ENCODE peak calls at places on chromosomes 13 and 19, in eight cellular contexts. W is small intestine; I is body of pancreas; N is transverse colon; A is uterus; Z is stomach; F is ovary; B is effector memory CD4-positive, alpha-beta T cell. E is an unnamed sample.
A peak's percentile ranks its signal among the peaks of the same experiment; 100 is the strongest.

GRCh38 chr19:1807695-1808394 is 4.2 kb downstream of the ATP8B3 start:
- DNase-seq in B (no peak), I (no peak), W (no peak), A (no peak), N (no peak), F (no peak), Z (no peak), E (no peak)

GRCh38 chr19:2254052-2254872 is 2.0 kb downstream of the JSRP1 start:
- DNase-seq in Z (no peak), A (no peak), F (no peak), N (no peak), B (no peak), I (no peak), W (no peak), E (no peak)

GRCh38 chr13:96285729-96286128 is 195.8 kb downstream of the HS6ST3 start:
- DNase-seq in I (no peak), N (no peak), W (no peak), F (no peak), B (no peak), A (no peak), Z (no peak), E (no peak)

GRCh38 chr19:57212109-57212508 is 18.7 kb upstream of the AURKC start:
- DNase-seq in W (no peak), B (no peak), F (no peak), N (no peak), I (no peak), A (no peak), Z (no peak), E (no peak)

GRCh38 chr19:53809518-53810186 is 14.5 kb downstream of the NLRP12 start:
- DNase-seq in A (no peak), W (no peak), Z (no peak), F (no peak), B (no peak), N (no peak), I (no peak), E (no peak)

GRCh38 chr13:46170268-46170667 is 11.7 kb downstream of the LCP1 start:
- DNase-seq in I (peak; percentile 32), A (no peak), W (no peak), F (no peak), B (no peak), N (no peak), Z (peak; percentile 44), E (no peak)

GRCh38 chr13:76398426-76398825 is 487.8 kb downstream of the KCTD12 start:
- DNase-seq in A (no peak), F (no peak), N (no peak), B (no peak), W (no peak), I (no peak), Z (no peak), E (no peak)

GRCh38 chr13:23735329-23735728 is 153.9 kb downstream of the MIPEP start:
- DNase-seq in Z (no peak), W (no peak), F (no peak), N (no peak), A (no peak), B (no peak), I (no peak), E (no peak)

GRCh38 chr19:11286312-11286974 is 9.5 kb upstream of the TSPAN16 start:
- DNase-seq in I (no peak), B (no peak), N (no peak), W (no peak), A (no peak), F (no peak), Z (no peak), E (no peak)

GRCh38 chr13:49311816-49312215 is 64.1 kb downstream of the CDADC1 start:
- DNase-seq in A (no peak), Z (no peak), N (no peak), I (no peak), B (no peak), F (no peak), W (no peak), E (no peak)

GRCh38 chr13:26486550-26486949 is 70.9 kb upstream of the WASF3 start:
- DNase-seq in W (no peak), N (no peak), I (no peak), A (peak; percentile 53), F (no peak), Z (no peak), B (no peak), E (no peak)

GRCh38 chr19:10552596-10553053 is 8.9 kb downstream of the ATG4D start:
- DNase-seq in B (no peak), Z (no peak), A (no peak), W (peak; percentile 77), F (no peak), I (no peak), N (no peak), E (peak; percentile 30)

GRCh38 chr19:44626067-44626624 is 12.8 kb downstream of the IGSF23 start:
- DNase-seq in N (no peak), F (no peak), W (peak; percentile 17), B (no peak), A (no peak), I (peak; percentile 79), Z (no peak), E (no peak)

GRCh38 chr13:110841846-110842245 is 73.0 kb downstream of the ANKRD10 start:
- DNase-seq in N (no peak), F (no peak), W (no peak), I (no peak), B (no peak), Z (no peak), A (no peak), E (no peak)

GRCh38 chr13:39327080-39327479 is 275.9 kb downstream of the LHFPL6 start:
- DNase-seq in W (no peak), F (no peak), A (no peak), B (no peak), N (no peak), I (no peak), Z (no peak), E (no peak)

GRCh38 chr19:58573658-58574164 is 576 bp upstream of the MZF1 start:
- DNase-seq in I (no peak), A (no peak), F (no peak), W (no peak), N (no peak), B (no peak), Z (no peak), E (no peak)

GRCh38 chr19:51023946-51024345 is 2.5 kb downstream of the KLK11 start:
- DNase-seq in N (no peak), W (no peak), A (no peak), I (no peak), Z (no peak), F (no peak), B (no peak), E (no peak)

GRCh38 chr13:59483441-59484116 is 680.1 kb downstream of the DIAPH3 start:
- DNase-seq in A (no peak), F (no peak), N (no peak), W (no peak), I (no peak), Z (no peak), B (no peak), E (no peak)

GRCh38 chr19:46984077-46985010 is 35.3 kb upstream of the NPAS1 start:
- DNase-seq in Z (no peak), N (no peak), B (no peak), W (no peak), F (no peak), I (peak; percentile 49), A (peak; percentile 34), E (no peak)

GRCh38 chr13:39417643-39418042 is 185.3 kb downstream of the LHFPL6 start:
- DNase-seq in F (no peak), I (no peak), B (no peak), Z (no peak), N (no peak), A (no peak), W (no peak), E (no peak)

GRCh38 chr19:55160128-55160985 is 2.8 kb upstream of the TNNI3 start:
- DNase-seq in W (peak; percentile 89), A (peak; percentile 59), B (peak; percentile 72), F (peak; percentile 62), I (peak; percentile 84), Z (peak; percentile 93), N (peak; percentile 91), E (peak; percentile 92)

GRCh38 chr13:23578411-23579071 is 8.3 kb downstream of the TNFRSF19 start:
- DNase-seq in I (peak; percentile 83), B (peak; percentile 36), W (peak; percentile 58), Z (peak; percentile 79), A (peak; percentile 74), N (peak; percentile 75), F (peak; percentile 74), E (peak; percentile 80)

GRCh38 chr19:58474291-58474996 is 1.7 kb upstream of the ZNF446 start:
- DNase-seq in A (no peak), F (no peak), B (no peak), Z (no peak), W (no peak), I (no peak), N (no peak), E (no peak)

GRCh38 chr13:21753117-21753729 is 82.3 kb downstream of the FGF9 start:
- DNase-seq in Z (no peak), W (no peak), N (no peak), F (no peak), A (no peak), B (no peak), I (no peak), E (no peak)
- H3K4me3 ChIP-seq in Z (no peak overlapping the region), W (no peak overlapping the region), N (no peak overlapping the region), F (no peak overlapping the region), A (no peak overlapping the region), B (no peak overlapping the region), I (no peak overlapping the region), E (no peak overlapping the region)

DNA sequence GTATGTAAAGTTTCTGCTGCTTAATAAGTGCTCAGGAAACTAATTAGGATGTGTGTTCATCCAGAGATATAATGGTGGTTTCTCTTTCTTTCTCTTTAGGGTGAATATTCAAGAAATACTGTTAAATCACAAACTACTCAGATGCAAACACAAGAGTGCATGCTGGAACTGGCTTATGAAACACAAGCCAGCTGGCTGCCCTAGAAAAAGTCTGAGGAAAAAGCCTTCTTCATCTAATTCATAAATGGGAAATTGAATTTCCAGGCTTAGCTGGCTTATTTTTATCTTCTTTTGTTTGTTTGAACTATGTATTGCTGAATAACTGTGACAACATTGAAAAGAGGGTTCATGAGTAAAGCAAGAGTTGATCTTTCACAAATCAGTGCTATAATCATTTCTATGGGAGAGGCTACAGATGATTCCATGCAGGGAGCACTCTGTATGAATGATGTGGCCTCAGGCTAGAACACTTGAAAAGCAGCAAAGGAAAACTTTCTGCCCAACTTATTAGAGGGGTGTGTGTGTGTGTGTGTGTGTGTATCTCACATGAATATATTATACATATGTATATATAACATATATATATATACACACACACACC is 69.8 kb upstream of the SCEL start:
- DNase-seq in A (no peak), I (no peak), N (no peak), F (no peak), Z (no peak), B (no peak), W (no peak), E (no peak)
- H3K4me3 ChIP-seq in A (no peak overlapping the region), I (no peak overlapping the region), N (no peak overlapping the region), F (no peak overlapping the region), Z (no peak overlapping the region), B (no peak overlapping the region), W (no peak overlapping the region), E (no peak overlapping the region)

DNA sequence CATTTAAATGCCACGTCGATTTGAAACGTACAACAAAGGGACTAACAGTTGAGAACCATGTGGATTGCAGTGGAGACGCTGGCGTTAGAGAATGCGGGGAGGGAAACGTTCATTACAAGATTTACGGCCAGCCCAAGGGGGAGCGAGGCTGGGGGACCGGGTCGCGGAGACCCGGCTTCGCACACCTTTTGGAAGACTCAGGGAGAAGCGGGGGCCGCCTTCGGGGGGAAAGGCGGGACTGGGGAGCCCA is 20.8 kb upstream of the OR10H1 start:
- DNase-seq in W (no peak), B (no peak), I (no peak), F (no peak), A (no peak), N (no peak), Z (no peak), E (no peak)
- H3K4me3 ChIP-seq in W (peak overlapping the region; percentile 86), B (peak overlapping the region; percentile 79), I (peak overlapping the region; percentile 67), F (peak overlapping the region; percentile 76), A (peak overlapping the region; percentile 91), N (peak overlapping the region; percentile 87), Z (peak overlapping the region; percentile 68), E (peak overlapping the region; percentile 68)

GRCh38 chr13:44414771-44415170 is 41.1 kb downstream of the SERP2 start:
- DNase-seq in F (no peak), N (no peak), W (no peak), B (no peak), A (no peak), Z (no peak), I (no peak), E (no peak)
- H3K4me3 ChIP-seq in F (no peak overlapping the region), N (no peak overlapping the region), W (no peak overlapping the region), B (no peak overlapping the region), A (no peak overlapping the region), Z (no peak overlapping the region), I (no peak overlapping the region), E (no peak overlapping the region)